ENCODE peak calls at places on chromosomes 7 and 10, in four cellular contexts. One of them, this sample, is unnamed.

GRCh38 chr7:138000081-138000701 is 1.7 kb downstream of the CREB3L2 start:
- DNase-seq in ascending aorta: peak
- DNase-seq in lower lobe of right lung: no peak
- DNase-seq in GM06990: no peak
- DNase-seq in this sample: peak

GRCh38 chr7:32774411-32774970 is 117.1 kb downstream of the KBTBD2 start:
- DNase-seq in ascending aorta: no peak
- DNase-seq in lower lobe of right lung: no peak
- DNase-seq in GM06990: no peak
- DNase-seq in this sample: no peak

GRCh38 chr7:40310213-40310612 is 175.4 kb downstream of the SUGCT start:
- DNase-seq in ascending aorta: no peak
- DNase-seq in lower lobe of right lung: no peak
- DNase-seq in GM06990: no peak
- DNase-seq in this sample: no peak

GRCh38 chr10:127243490-127244272 is 47.3 kb upstream of the INSYN2A start:
- DNase-seq in ascending aorta: no peak
- DNase-seq in lower lobe of right lung: no peak
- DNase-seq in GM06990: no peak
- DNase-seq in this sample: no peak

GRCh38 chr10:32379314-32379949 is 32.5 kb upstream of the EPC1 start:
- DNase-seq in ascending aorta: no peak
- DNase-seq in lower lobe of right lung: no peak
- DNase-seq in GM06990: no peak
- DNase-seq in this sample: peak

GRCh38 chr7:45033931-45034290 is 33.9 kb downstream of the CCM2 start:
- DNase-seq in ascending aorta: no peak
- DNase-seq in lower lobe of right lung: no peak
- DNase-seq in GM06990: no peak
- DNase-seq in this sample: no peak

GRCh38 chr10:24162236-24162635 is 46.7 kb upstream of the KIAA1217 start:
- DNase-seq in ascending aorta: no peak
- DNase-seq in lower lobe of right lung: no peak
- DNase-seq in GM06990: no peak
- DNase-seq in this sample: no peak

GRCh38 chr7:128167316-128167691 is 73.8 kb upstream of the LEP start:
- DNase-seq in ascending aorta: peak
- DNase-seq in lower lobe of right lung: no peak
- DNase-seq in GM06990: no peak
- DNase-seq in this sample: no peak

GRCh38 chr10:126459878-126460481 is 71.7 kb upstream of the ADAM12 start:
- DNase-seq in ascending aorta: no peak
- DNase-seq in lower lobe of right lung: no peak
- DNase-seq in GM06990: no peak
- DNase-seq in this sample: no peak

GRCh38 chr10:132193907-132194552 is 7.3 kb downstream of the DPYSL4 start:
- DNase-seq in ascending aorta: no peak
- DNase-seq in lower lobe of right lung: peak
- DNase-seq in GM06990: no peak
- DNase-seq in this sample: no peak

GRCh38 chr7:14604606-14605005 is 297.9 kb downstream of the DGKB start:
- DNase-seq in ascending aorta: no peak
- DNase-seq in lower lobe of right lung: no peak
- DNase-seq in GM06990: no peak
- DNase-seq in this sample: no peak

GRCh38 chr7:116258734-116259133 is 48.4 kb downstream of the TES start:
- DNase-seq in ascending aorta: no peak
- DNase-seq in lower lobe of right lung: no peak
- DNase-seq in GM06990: no peak
- DNase-seq in this sample: peak

GRCh38 chr7:156764016-156764669 is 123.6 kb downstream of the RNF32 start:
- DNase-seq in ascending aorta: no peak
- DNase-seq in lower lobe of right lung: peak
- DNase-seq in GM06990: no peak
- DNase-seq in this sample: no peak

GRCh38 chr7:155862088-155862487 is 49.8 kb upstream of the SHH start:
- DNase-seq in ascending aorta: no peak
- DNase-seq in lower lobe of right lung: no peak
- DNase-seq in GM06990: no peak
- DNase-seq in this sample: no peak

GRCh38 chr10:21292763-21293517 is 232.5 kb downstream of the SKIDA1 start:
- DNase-seq in ascending aorta: peak
- DNase-seq in lower lobe of right lung: peak
- DNase-seq in GM06990: no peak
- DNase-seq in this sample: no peak

GRCh38 chr10:30383366-30383765 is 34.3 kb upstream of the MTPAP start:
- DNase-seq in ascending aorta: peak
- DNase-seq in lower lobe of right lung: no peak
- DNase-seq in GM06990: no peak
- DNase-seq in this sample: no peak

GRCh38 chr7:105230486-105230885 is 158.2 kb downstream of the SRPK2 start:
- DNase-seq in ascending aorta: no peak
- DNase-seq in lower lobe of right lung: no peak
- DNase-seq in GM06990: no peak
- DNase-seq in this sample: no peak

GRCh38 chr10:44261710-44262455 is 123.0 kb downstream of the CXCL12 start:
- DNase-seq in ascending aorta: no peak
- DNase-seq in lower lobe of right lung: no peak
- DNase-seq in GM06990: peak
- DNase-seq in this sample: peak

GRCh38 chr10:11468126-11468742 is 143.2 kb downstream of the USP6NL start:
- DNase-seq in ascending aorta: no peak
- DNase-seq in lower lobe of right lung: no peak
- DNase-seq in GM06990: no peak
- DNase-seq in this sample: no peak

GRCh38 chr7:99000904-99001442 is 122.6 kb downstream of the TRRAP start:
- DNase-seq in ascending aorta: no peak
- DNase-seq in lower lobe of right lung: no peak
- DNase-seq in GM06990: no peak
- DNase-seq in this sample: no peak

GRCh38 chr10:12533151-12533550 is 183.8 kb downstream of the CAMK1D start:
- DNase-seq in ascending aorta: no peak
- DNase-seq in lower lobe of right lung: no peak
- DNase-seq in GM06990: no peak
- DNase-seq in this sample: no peak

GRCh38 chr7:35261041-35261440 is 7.1 kb upstream of the TBX20 start:
- DNase-seq in ascending aorta: no peak
- DNase-seq in lower lobe of right lung: no peak
- DNase-seq in GM06990: no peak
- DNase-seq in this sample: no peak

GRCh38 chr10:101672536-101672935 is 22.4 kb downstream of the FBXW4 start:
- DNase-seq in ascending aorta: no peak
- DNase-seq in lower lobe of right lung: peak
- DNase-seq in GM06990: no peak
- DNase-seq in this sample: no peak

GRCh38 chr10:112821042-112821441 is 129.0 kb upstream of the TCF7L2 start:
- DNase-seq in ascending aorta: no peak
- DNase-seq in lower lobe of right lung: no peak
- DNase-seq in GM06990: no peak
- DNase-seq in this sample: no peak

GRCh38 chr7:22356855-22357310 is at the start of gene RAPGEF5:
- DNase-seq in ascending aorta: no peak
- DNase-seq in lower lobe of right lung: peak
- DNase-seq in GM06990: peak
- DNase-seq in this sample: peak

GRCh38 chr7:6536262-6536770 is 14.9 kb downstream of the GRID2IP start:
- DNase-seq in ascending aorta: no peak
- DNase-seq in lower lobe of right lung: no peak
- DNase-seq in GM06990: no peak
- DNase-seq in this sample: no peak

GRCh38 chr10:114064151-114065045 is 20.7 kb downstream of the ADRB1 start:
- DNase-seq in ascending aorta: no peak
- DNase-seq in lower lobe of right lung: peak
- DNase-seq in GM06990: no peak
- DNase-seq in this sample: no peak

GRCh38 chr7:152120210-152120609 is 94.7 kb downstream of the GALNT11 start:
- DNase-seq in ascending aorta: no peak
- DNase-seq in lower lobe of right lung: no peak
- DNase-seq in GM06990: no peak
- DNase-seq in this sample: no peak

GRCh38 chr10:127547997-127548396 is 1.1 kb upstream of the NPS start:
- DNase-seq in ascending aorta: no peak
- DNase-seq in lower lobe of right lung: no peak
- DNase-seq in GM06990: no peak
- DNase-seq in this sample: no peak

GRCh38 chr7:23544913-23545354 is 13.2 kb upstream of the TRA2A start:
- DNase-seq in ascending aorta: no peak
- DNase-seq in lower lobe of right lung: no peak
- DNase-seq in GM06990: peak
- DNase-seq in this sample: peak

GRCh38 chr10:22345301-22346086 is at the start of gene SPAG6:
- DNase-seq in ascending aorta: peak
- DNase-seq in lower lobe of right lung: peak
- DNase-seq in GM06990: no peak
- DNase-seq in this sample: peak

GRCh38 chr7:152735443-152736004 is 24.0 kb upstream of the ACTR3B start:
- DNase-seq in ascending aorta: no peak
- DNase-seq in lower lobe of right lung: no peak
- DNase-seq in GM06990: no peak
- DNase-seq in this sample: no peak

GRCh38 chr10:97849491-97850402 is at the start of gene GOLGA7B:
- DNase-seq in ascending aorta: no peak
- DNase-seq in lower lobe of right lung: peak
- DNase-seq in GM06990: no peak
- DNase-seq in this sample: peak

GRCh38 chr10:78800535-78801320 is 268.0 kb upstream of the ZMIZ1 start:
- DNase-seq in ascending aorta: no peak
- DNase-seq in lower lobe of right lung: no peak
- DNase-seq in GM06990: no peak
- DNase-seq in this sample: no peak

GRCh38 chr10:78803710-78804109 is 265.1 kb upstream of the ZMIZ1 start:
- DNase-seq in ascending aorta: no peak
- DNase-seq in lower lobe of right lung: no peak
- DNase-seq in GM06990: no peak
- DNase-seq in this sample: no peak

GRCh38 chr10:78804356-78805032 is 264.3 kb upstream of the ZMIZ1 start:
- DNase-seq in ascending aorta: peak
- DNase-seq in lower lobe of right lung: no peak
- DNase-seq in GM06990: no peak
- DNase-seq in this sample: no peak

GRCh38 chr10:78802406-78802805 is 266.4 kb upstream of the ZMIZ1 start:
- DNase-seq in ascending aorta: no peak
- DNase-seq in lower lobe of right lung: no peak
- DNase-seq in GM06990: no peak
- DNase-seq in this sample: no peak

GRCh38 chr10:78802866-78803265 is 265.9 kb upstream of the ZMIZ1 start:
- DNase-seq in ascending aorta: peak
- DNase-seq in lower lobe of right lung: no peak
- DNase-seq in GM06990: no peak
- DNase-seq in this sample: no peak
- H3K4me3 ChIP-seq in ascending aorta: no peak
- H3K4me3 ChIP-seq in lower lobe of right lung: no peak
- H3K4me3 ChIP-seq in GM06990: no peak
- H3K4me3 ChIP-seq in this sample: no peak

GRCh38 chr10:88865281-88865876 is 13.7 kb upstream of the ANKRD22 start:
- DNase-seq in ascending aorta: no peak
- DNase-seq in lower lobe of right lung: no peak
- DNase-seq in GM06990: no peak
- DNase-seq in this sample: peak
- TF ChIP-seq CTCF in ascending aorta: no peak
- TF ChIP-seq CTCF in lower lobe of right lung: no peak
- TF ChIP-seq CTCF in GM06990: peak
- TF ChIP-seq CTCF in this sample: no peak

DNA sequence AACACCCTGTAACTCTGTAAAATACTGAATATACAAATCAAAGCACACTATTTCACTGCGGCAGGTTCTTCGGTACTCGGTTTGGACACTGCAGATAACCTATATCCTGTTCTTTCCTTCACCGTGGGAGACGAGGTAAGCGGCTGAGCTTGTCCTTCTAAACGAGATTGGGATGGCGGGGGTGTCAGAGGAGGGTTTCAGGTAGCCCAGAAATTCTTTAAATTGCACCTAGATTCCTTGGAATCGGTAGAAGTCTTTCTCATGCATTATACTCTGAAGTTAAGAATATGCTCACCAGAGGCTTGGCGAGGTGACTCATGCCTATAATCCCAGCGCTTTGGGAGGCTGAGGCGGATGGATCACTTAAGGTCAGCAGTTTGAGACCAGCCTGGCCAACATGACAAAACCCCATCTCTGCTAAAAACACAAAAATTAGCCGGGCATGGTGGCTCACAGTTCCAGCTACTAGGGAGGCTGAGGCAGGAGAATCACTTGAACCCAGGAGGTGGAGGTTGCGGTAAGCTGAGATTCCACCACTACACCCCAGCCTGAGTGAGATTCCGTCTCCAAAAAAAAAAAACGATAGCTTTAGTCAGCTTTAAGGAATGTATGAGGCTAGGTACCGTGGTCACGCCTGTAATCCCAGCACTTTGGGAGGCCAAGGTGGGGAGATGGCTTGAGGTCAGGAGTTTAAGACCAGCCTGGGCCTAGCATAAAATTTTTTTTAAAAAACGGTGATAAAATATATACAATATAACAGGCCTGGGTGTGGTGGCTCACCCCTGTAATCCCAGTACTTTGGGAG is 10.1 kb upstream of the LAT2 start:
- DNase-seq in ascending aorta: no peak
- DNase-seq in lower lobe of right lung: no peak
- DNase-seq in GM06990: no peak
- DNase-seq in this sample: no peak
- H3K4me3 ChIP-seq in ascending aorta: no peak
- H3K4me3 ChIP-seq in lower lobe of right lung: no peak
- H3K4me3 ChIP-seq in GM06990: no peak
- H3K4me3 ChIP-seq in this sample: no peak

GRCh38 chr10:70478191-70479160 is at the start of gene PALD1:
- DNase-seq in ascending aorta: peak
- DNase-seq in lower lobe of right lung: peak
- DNase-seq in GM06990: peak
- DNase-seq in this sample: peak
- TF ChIP-seq CTCF in ascending aorta: peak
- TF ChIP-seq CTCF in lower lobe of right lung: peak
- TF ChIP-seq CTCF in GM06990: peak
- TF ChIP-seq CTCF in this sample: no peak

GRCh38 chr10:125007436-125007835 is 65.5 kb downstream of the ZRANB1 start:
- DNase-seq in ascending aorta: no peak
- DNase-seq in lower lobe of right lung: no peak
- DNase-seq in GM06990: no peak
- DNase-seq in this sample: no peak
- H3K4me3 ChIP-seq in ascending aorta: no peak
- H3K4me3 ChIP-seq in lower lobe of right lung: no peak
- H3K4me3 ChIP-seq in GM06990: no peak
- H3K4me3 ChIP-seq in this sample: no peak

DNA sequence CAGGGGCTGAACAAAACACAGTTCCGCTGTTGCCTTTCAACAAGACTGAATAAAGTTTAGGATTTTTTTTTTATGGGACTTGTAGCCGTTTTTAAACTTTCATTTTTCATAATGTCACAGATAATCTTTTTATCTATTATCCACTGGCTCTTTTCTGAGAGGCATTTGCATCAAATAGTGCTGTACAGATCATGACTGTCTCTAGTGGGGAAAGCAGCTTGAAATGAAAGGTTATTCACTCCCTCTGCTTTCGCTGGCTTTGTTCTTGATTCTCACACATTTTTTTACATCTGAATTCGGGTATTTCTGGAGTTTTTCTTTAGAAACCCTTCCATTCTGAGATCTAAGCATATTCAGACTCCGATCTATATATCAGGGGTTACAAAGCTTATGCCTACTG is 543.3 kb upstream of the GALNT17 start:
- DNase-seq in ascending aorta: no peak
- DNase-seq in lower lobe of right lung: no peak
- DNase-seq in GM06990: no peak
- DNase-seq in this sample: no peak
- TF ChIP-seq CTCF in ascending aorta: no peak
- TF ChIP-seq CTCF in lower lobe of right lung: no peak
- TF ChIP-seq CTCF in GM06990: no peak
- TF ChIP-seq CTCF in this sample: no peak

This sample was measured in GM12865.